ENCODE peak calls at places on chromosomes 12 and 14, in five cellular contexts. L, O, P, W and V are unnamed samples.

GRCh38 chr12:40225984-40226602 is 1.3 kb downstream of the LRRK2 start:
- DNase-seq in L (no peak), W (no peak), P (no peak), O (no peak), V (no peak)

GRCh38 chr14:103547455-103547940 is 15.0 kb downstream of the BAG5 start:
- DNase-seq in W (no peak), P (no peak), O (no peak), L (no peak), V (no peak)

GRCh38 chr14:37588956-37589737 is 5.9 kb downstream of the FOXA1 start:
- DNase-seq in L (peak), P (no peak), O (no peak), W (peak), V (no peak)

GRCh38 chr14:92704036-92704804 is 44.2 kb downstream of the LGMN start:
- DNase-seq in O (no peak), P (no peak), W (peak), L (no peak), V (no peak)

GRCh38 chr12:93369505-93369904 is 8.2 kb upstream of the NUDT4 start:
- DNase-seq in L (no peak), P (no peak), O (no peak), W (no peak), V (no peak)

GRCh38 chr14:24705840-24706239 is 71.8 kb upstream of the GZMB start:
- DNase-seq in P (no peak), W (no peak), L (no peak), O (no peak), V (no peak)

GRCh38 chr14:80323266-80323665 is 112.0 kb upstream of the DIO2 start:
- DNase-seq in L (no peak), O (no peak), P (no peak), W (no peak), V (no peak)

GRCh38 chr14:51981218-51981854 is 8.0 kb upstream of the RTRAF start:
- DNase-seq in L (no peak), O (no peak), W (no peak), P (no peak), V (no peak)

GRCh38 chr12:98421336-98421735 is 94.1 kb upstream of the TMPO start:
- DNase-seq in W (no peak), P (no peak), L (no peak), O (no peak), V (no peak)

GRCh38 chr12:44076892-44077291 is 241.0 kb downstream of the TMEM117 start:
- DNase-seq in W (no peak), P (no peak), L (no peak), O (no peak), V (no peak)

GRCh38 chr12:124809878-124810277 is 53.8 kb downstream of the SCARB1 start:
- DNase-seq in P (no peak), O (no peak), L (no peak), W (no peak), V (no peak)

GRCh38 chr12:131167334-131167733 is 213.6 kb downstream of the ADGRD1 start:
- DNase-seq in W (no peak), O (no peak), P (no peak), L (no peak), V (no peak)

GRCh38 chr14:54794796-54795195 is 107.8 kb downstream of the GCH1 start:
- DNase-seq in W (no peak), P (no peak), O (no peak), L (no peak), V (no peak)

GRCh38 chr12:953776-954175 is 4.3 kb upstream of the RAD52 start:
- DNase-seq in P (no peak), O (no peak), L (no peak), W (no peak), V (no peak)

GRCh38 chr12:118611295-118611694 is 234.9 kb downstream of the SUDS3 start:
- DNase-seq in P (no peak), W (no peak), O (peak), L (peak), V (no peak)

DNA sequence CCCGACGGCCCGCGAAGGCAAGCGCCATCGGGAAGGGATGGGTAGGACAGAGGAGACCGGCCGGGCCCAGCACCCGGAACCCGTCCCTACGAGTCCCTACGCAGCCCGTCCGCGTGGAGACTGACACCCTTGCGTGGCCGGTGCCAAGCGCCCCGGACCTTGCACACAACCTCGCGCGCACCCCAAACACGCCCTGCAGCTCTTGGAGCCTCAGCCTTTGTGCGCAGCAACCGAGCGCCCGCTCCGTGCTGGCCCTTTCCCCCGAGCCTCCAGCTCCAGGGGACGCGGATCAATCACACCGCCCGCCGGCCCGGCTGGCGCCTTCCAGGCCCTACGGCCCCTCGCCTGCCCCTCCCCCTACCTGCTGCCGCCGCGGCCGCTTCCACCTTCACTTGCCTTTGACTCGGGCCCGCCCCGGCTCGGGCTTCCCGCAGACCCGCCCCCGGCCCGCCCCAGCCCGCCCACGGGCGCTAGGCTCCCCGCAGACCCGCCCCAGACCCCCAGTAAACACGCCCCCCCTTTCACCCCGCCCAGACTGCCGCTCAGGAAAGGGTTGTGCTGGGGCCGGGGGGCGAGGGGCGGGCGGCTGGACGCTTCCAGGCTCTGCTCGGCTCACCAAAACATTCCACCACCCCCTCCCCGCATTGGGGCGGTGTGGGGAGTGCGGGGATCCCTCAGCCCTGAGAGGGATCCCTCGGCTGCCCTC is at the start of gene NDRG2:
- DNase-seq in W (peak), O (peak), P (peak), L (peak), V (peak)
- TF ChIP-seq POLR2AphosphoS5 in W (peak), O (no peak), P (peak), L (peak), V (no peak)

GRCh38 chr14:67477926-67478915 is 10.3 kb downstream of the TMEM229B start:
- DNase-seq in O (no peak), P (no peak), L (no peak), W (no peak), V (no peak)
- H3K27ac ChIP-seq in O (no peak), P (no peak), L (no peak), W (no peak), V (no peak)

DNA sequence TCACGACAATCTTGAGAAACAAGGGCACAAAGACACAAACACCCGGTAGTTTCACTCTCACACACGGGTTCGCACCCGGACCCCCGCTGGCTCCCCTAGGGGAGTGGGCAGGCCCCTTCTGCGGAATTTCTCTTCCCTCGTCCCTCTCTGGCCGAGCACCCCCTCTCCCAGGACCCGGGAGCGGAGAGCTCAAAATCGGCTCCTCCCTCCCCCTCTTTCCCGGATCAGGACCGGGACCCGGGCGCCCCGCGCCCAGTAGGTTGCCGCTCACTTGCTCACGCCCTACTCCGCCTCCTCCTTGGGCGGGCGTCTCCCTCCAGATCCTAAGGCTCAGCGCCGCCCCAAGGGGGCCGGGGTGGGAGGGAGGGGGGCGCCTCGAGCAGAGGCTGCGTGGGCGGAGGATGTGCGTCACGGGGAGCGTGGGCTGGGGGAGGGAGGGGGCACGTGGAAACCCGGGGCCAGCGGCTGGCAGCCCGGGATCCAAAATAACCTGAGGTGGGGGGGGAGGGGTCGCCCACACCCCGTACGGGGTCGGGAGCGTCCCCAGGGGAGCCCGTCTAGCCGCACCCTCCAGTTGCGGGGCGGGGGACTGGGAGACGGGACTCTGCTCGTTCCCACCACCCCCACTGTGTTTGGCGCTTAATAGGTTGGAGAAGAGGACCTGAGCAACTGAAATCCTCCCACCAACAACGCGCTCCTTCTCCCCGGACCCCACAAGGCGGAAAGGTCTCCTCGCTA is 1.8 kb upstream of the NAB2 start:
- DNase-seq in P (peak), L (peak), W (peak), O (peak), V (peak)
- TF ChIP-seq POLR2AphosphoS5 in P (peak), L (no peak), W (peak), O (peak), V (peak)

GRCh38 chr14:77098470-77099353 is 654 bp downstream of the CIPC start:
- DNase-seq in W (peak), L (peak), P (no peak), O (peak), V (peak)

GRCh38 chr14:77097006-77097688 is 911 bp upstream of the CIPC start:
- DNase-seq in W (no peak), L (no peak), P (no peak), O (no peak), V (no peak)

GRCh38 chr14:77100961-77101360 is 2.9 kb downstream of the CIPC start:
- DNase-seq in W (no peak), L (no peak), P (no peak), O (no peak), V (no peak)

GRCh38 chr14:77097689-77098469 is at the start of gene CIPC:
- DNase-seq in L (peak), O (peak), W (peak), P (peak), V (peak)

GRCh38 chr14:77099425-77100167 is 1.5 kb downstream of the CIPC start:
- DNase-seq in O (no peak), W (no peak), P (no peak), L (no peak), V (no peak)
- H3K27ac ChIP-seq in O (peak), W (peak), P (peak), L (no peak), V (peak)

GRCh38 chr12:6968426-6968825 is 2.0 kb downstream of the PHB2 start:
- DNase-seq in L (no peak), W (no peak), P (no peak), O (no peak), V (no peak)
- TF ChIP-seq POLR2AphosphoS5 in L (no peak), W (no peak), P (no peak), O (no peak), V (no peak)